ENCODE peak calls at places on chromosomes 6 and 20, in four cellular contexts. O is sigmoid colon, E is stomach, X is SK-N-SH. L is an unnamed sample.

GRCh38 chr6:134979142-134979541 is 29.2 kb upstream of the ALDH8A1 start:
- DNase-seq in O (no peak), E (no peak), X (no peak), L (no peak)

GRCh38 chr6:140782941-140783340 is 1349.8 kb upstream of the GJE1 start:
- DNase-seq in O (no peak), E (no peak), X (no peak), L (no peak)

GRCh38 chr20:31985152-31985551 is 17.2 kb downstream of the XKR7 start:
- DNase-seq in O (no peak), E (no peak), X (no peak), L (peak; percentile 17)

GRCh38 chr6:129490551-129491245 is 219.3 kb downstream of the ARHGAP18 start:
- DNase-seq in O (no peak), E (no peak), X (no peak), L (no peak)

GRCh38 chr6:100343678-100344077 is 121.0 kb downstream of the SIM1 start:
- DNase-seq in O (no peak), E (no peak), X (no peak), L (no peak)

GRCh38 chr6:128848169-128848935 is 34.6 kb upstream of the LAMA2 start:
- DNase-seq in O (no peak), E (no peak), X (no peak), L (no peak)

GRCh38 chr6:146582857-146583256 is 15.9 kb upstream of the ADGB start:
- DNase-seq in O (peak; percentile 77), E (peak; percentile 43), X (no peak), L (no peak)

GRCh38 chr20:57802877-57803717 is 93.3 kb upstream of the PMEPA1 start:
- DNase-seq in O (peak; percentile 35), E (no peak), X (peak; percentile 60), L (no peak)

GRCh38 chr20:31901615-31902014 is 31.2 kb downstream of the TTLL9 start:
- DNase-seq in O (peak; percentile 17), E (no peak), X (no peak), L (no peak)

GRCh38 chr6:167235421-167236238 is 55.5 kb upstream of the UNC93A start:
- DNase-seq in O (no peak), E (no peak), X (no peak), L (no peak)

GRCh38 chr6:223763-224162 is 68.5 kb upstream of the DUSP22 start:
- DNase-seq in O (no peak), E (no peak), X (no peak), L (no peak)

GRCh38 chr6:169250660-169251059 is 3.0 kb downstream of the THBS2 start:
- DNase-seq in O (peak; percentile 85), E (peak; percentile 21), X (no peak), L (no peak)

GRCh38 chr6:168734523-168734922 is 293.5 kb downstream of the SMOC2 start:
- DNase-seq in O (no peak), E (no peak), X (no peak), L (no peak)

GRCh38 chr20:3209023-3209945 is at the start of gene ITPA:
- DNase-seq in O (no peak), E (peak; percentile 57), X (peak; percentile 89), L (peak; percentile 89)

GRCh38 chr6:31836036-31836675 is 8.6 kb downstream of the HSPA1B start:
- DNase-seq in O (no peak), E (no peak), X (no peak), L (peak; percentile 56)

GRCh38 chr6:2109796-2110195 is 135.6 kb downstream of the GMDS start:
- DNase-seq in O (no peak), E (no peak), X (no peak), L (no peak)

GRCh38 chr6:2108700-2109306 is 136.6 kb downstream of the GMDS start:
- DNase-seq in O (no peak), E (no peak), X (no peak), L (no peak)

GRCh38 chr6:2110504-2110903 is 134.9 kb downstream of the GMDS start:
- DNase-seq in O (no peak), E (no peak), X (no peak), L (no peak)

GRCh38 chr6:2114100-2114499 is 131.3 kb downstream of the GMDS start:
- DNase-seq in O (no peak), E (no peak), X (no peak), L (no peak)

GRCh38 chr6:2111162-2111677 is 134.2 kb downstream of the GMDS start:
- DNase-seq in O (no peak), E (no peak), X (no peak), L (no peak)
- H3K27ac ChIP-seq in O (no peak overlapping the region), E (peak overlapping the region; percentile 58), X (peak overlapping the region; percentile 73), L (no peak overlapping the region)

GRCh38 chr6:109527989-109528388 is 45.0 kb upstream of the ZBTB24 start:
- DNase-seq in O (no peak), E (no peak), X (no peak), L (no peak)
- TF ChIP-seq CTCF in O (no peak), E (no peak), X (peak; percentile 38), L (no peak)

GRCh38 chr6:46017726-46018125 is 2.1 kb upstream of the CLIC5 start:
- DNase-seq in O (no peak), E (no peak), X (no peak), L (no peak)
- TF ChIP-seq POLR2AphosphoS5 in O (no peak), E (no peak), X (no peak), L (no peak)

GRCh38 chr20:62423326-62423706 is 4.0 kb downstream of the RBBP8NL start:
- DNase-seq in O (no peak), E (no peak), X (no peak), L (no peak)

GRCh38 chr20:62424249-62425109 is 2.9 kb downstream of the RBBP8NL start:
- DNase-seq in O (no peak), E (peak; percentile 62), X (no peak), L (no peak)

GRCh38 chr20:62426678-62427077 is 661 bp downstream of the RBBP8NL start:
- DNase-seq in O (no peak), E (peak; percentile 74), X (no peak), L (no peak)

GRCh38 chr20:62427172-62428007 is at the start of gene RBBP8NL:
- DNase-seq in O (no peak), E (peak; percentile 97), X (no peak), L (no peak)

GRCh38 chr20:62425281-62426058 is 1.9 kb downstream of the RBBP8NL start:
- DNase-seq in O (no peak), E (no peak), X (no peak), L (no peak)
- H3K27ac ChIP-seq in O (no peak overlapping the region), E (no peak overlapping the region), X (no peak overlapping the region), L (no peak overlapping the region)

GRCh38 chr6:170292778-170293164 is 1.9 kb upstream of the DLL1 start:
- DNase-seq in O (peak; percentile 57), E (no peak), X (peak; percentile 52), L (peak; percentile 32)
- TF ChIP-seq CTCF in O (no peak), E (no peak), X (no peak), L (peak; percentile 27)

DNA sequence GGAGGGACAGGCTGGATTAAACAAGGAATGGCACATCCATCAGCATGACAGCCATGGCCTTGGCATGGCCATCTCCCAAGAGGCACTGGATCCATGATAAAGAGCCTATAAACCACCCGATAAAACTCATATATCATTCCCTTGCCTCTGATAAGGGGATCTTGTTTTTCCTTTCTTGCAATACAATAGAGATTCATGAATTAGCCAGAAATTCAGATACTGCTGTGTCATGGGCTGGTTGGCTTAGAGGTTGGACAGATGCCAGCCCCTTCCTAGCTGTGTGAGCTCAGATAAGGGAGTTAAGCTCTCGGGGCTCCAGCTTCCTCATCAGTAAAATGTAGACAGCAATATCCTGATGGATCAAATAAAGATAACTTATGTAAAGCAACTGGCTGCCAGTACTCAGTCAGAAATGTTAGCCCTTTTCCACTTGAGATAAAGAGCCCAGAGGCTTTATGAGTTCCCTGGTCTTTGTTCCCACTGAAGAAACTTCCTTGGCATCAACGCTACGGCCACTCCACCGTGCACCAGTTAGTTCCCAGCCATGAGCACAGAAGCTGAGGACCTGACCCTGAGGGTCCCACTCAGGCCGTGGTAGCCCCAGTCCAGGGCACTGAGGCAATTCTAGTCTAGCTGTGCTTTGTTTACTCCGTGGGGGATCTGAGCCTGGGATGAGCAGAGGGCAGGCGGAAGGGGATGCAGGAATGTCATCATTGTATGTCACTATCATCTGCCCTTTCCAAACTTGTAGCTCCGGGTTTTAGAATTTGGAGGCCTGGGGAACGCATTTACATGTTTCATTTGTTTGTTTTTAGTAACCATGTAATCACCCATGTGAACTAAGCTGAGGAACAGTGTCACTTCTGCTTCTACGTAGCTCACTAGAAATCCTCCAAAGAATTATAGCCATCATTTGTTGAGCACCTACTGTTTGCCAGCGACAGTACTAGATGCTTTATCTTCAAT is 67.2 kb upstream of the TBC1D7 start:
- DNase-seq in O (peak; percentile 85), E (peak; percentile 92), X (peak; percentile 65), L (no peak)
- TF ChIP-seq POLR2AphosphoS5 in O (peak; percentile 4), E (peak; percentile 63), X (peak; percentile 19), L (peak; percentile 75)

GRCh38 chr6:42099340-42100028 is 42.9 kb downstream of the C6orf132 start:
- DNase-seq in O (no peak), E (peak; percentile 88), X (no peak), L (no peak)
- H3K27ac ChIP-seq in O (peak overlapping the region; percentile 48), E (peak overlapping the region; percentile 86), X (no peak overlapping the region), L (peak overlapping the region; percentile 67)

GRCh38 chr20:44041001-44041400 is 126.3 kb downstream of the TOX2 start:
- DNase-seq in O (peak; percentile 8), E (peak; percentile 11), X (no peak), L (peak; percentile 40)
- TF ChIP-seq CTCF in O (no peak), E (no peak), X (no peak), L (no peak)

L was measured in spleen.